ENCODE peak calls at places on chromosomes 5 and 9, in four cellular contexts. M, F, R and S are unnamed samples.

GRCh38 chr9:128733256-128733655 is 9.3 kb upstream of the ZDHHC12 start:
- DNase-seq in M (peak; percentile 83), F (peak; percentile 97), R (peak; percentile 94), S (peak; percentile 91)

GRCh38 chr9:131304676-131305366 is 15.3 kb downstream of the PLPP7 start:
- DNase-seq in R (no peak), F (no peak), M (no peak), S (peak; percentile 62)

GRCh38 chr5:127870914-127871313 is 167.7 kb downstream of the CCDC192 start:
- DNase-seq in F (no peak), M (no peak), R (no peak), S (no peak)

GRCh38 chr5:142197098-142197497 is 88.5 kb downstream of the NDFIP1 start:
- DNase-seq in R (no peak), F (no peak), M (no peak), S (no peak)

GRCh38 chr9:92761686-92762085 is 2.9 kb downstream of the BICD2 start:
- DNase-seq in M (no peak), F (no peak), R (no peak), S (no peak)

GRCh38 chr9:137082222-137082924 is 4.4 kb upstream of the MAN1B1 start:
- DNase-seq in F (no peak), R (no peak), M (no peak), S (no peak)

GRCh38 chr9:70449461-70449860 is 35.0 kb upstream of the KLF9 start:
- DNase-seq in R (no peak), M (no peak), F (no peak), S (no peak)

GRCh38 chr5:111800351-111800750 is 43.4 kb upstream of the NREP start:
- DNase-seq in M (no peak), F (no peak), R (no peak), S (no peak)

GRCh38 chr9:109143881-109144562 is 23.0 kb downstream of the FRRS1L start:
- DNase-seq in F (peak; percentile 48), R (no peak), M (no peak), S (peak; percentile 28)

GRCh38 chr5:149157330-149157729 is 16.0 kb downstream of the ABLIM3 start:
- DNase-seq in M (no peak), R (no peak), F (no peak), S (no peak)

GRCh38 chr5:149153751-149154610 is 12.7 kb downstream of the ABLIM3 start:
- DNase-seq in F (no peak), R (no peak), M (no peak), S (peak; percentile 92)

GRCh38 chr5:149154629-149155028 is 13.3 kb downstream of the ABLIM3 start:
- DNase-seq in M (no peak), R (no peak), F (no peak), S (no peak)

GRCh38 chr5:149153193-149153750 is 12.0 kb downstream of the ABLIM3 start:
- DNase-seq in R (no peak), F (no peak), M (no peak), S (no peak)

GRCh38 chr5:149156435-149157083 is 15.3 kb downstream of the ABLIM3 start:
- DNase-seq in R (no peak), M (no peak), F (no peak), S (no peak)
- H3K18ac ChIP-seq in R (no peak overlapping the region), M (no peak overlapping the region), F (no peak overlapping the region), S (no peak overlapping the region)

DNA sequence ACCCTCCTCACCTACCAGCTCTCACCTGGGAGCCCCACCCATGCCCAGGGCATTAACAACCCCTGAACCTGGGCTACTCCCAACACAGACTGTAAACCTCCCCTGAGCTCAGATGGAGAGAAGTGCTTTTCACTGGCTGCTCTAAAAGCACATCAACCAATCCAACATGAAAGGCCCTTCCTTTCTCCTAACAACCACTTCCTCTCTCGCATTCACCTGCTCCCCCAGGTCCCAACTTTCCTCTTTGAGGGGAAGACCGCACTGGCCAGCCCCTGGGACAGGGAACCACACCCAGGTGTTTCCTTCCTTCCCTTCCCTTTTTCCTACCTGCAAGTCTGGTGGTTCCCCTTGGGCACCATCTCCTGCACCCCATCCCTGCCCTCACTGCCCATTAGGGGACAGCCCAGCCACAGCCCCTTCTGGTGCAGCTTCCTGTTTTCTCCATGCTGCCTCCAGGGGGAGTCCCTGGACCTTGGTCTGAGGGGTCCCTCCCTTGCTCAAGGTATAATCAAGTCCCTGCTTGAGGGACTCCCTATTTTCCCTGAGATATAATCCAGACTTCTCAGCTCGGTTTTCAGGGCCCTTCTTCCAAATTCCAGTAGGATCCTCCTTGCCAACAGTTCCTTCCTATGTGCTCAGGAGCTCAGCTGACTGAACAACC is 30.5 kb upstream of the DAB2IP start:
- DNase-seq in R (no peak), F (peak; percentile 82), M (no peak), S (peak; percentile 35)
- H2BK12ac ChIP-seq in R (peak overlapping the region; percentile 27), F (no peak overlapping the region), M (no peak overlapping the region), S (no peak overlapping the region)

DNA sequence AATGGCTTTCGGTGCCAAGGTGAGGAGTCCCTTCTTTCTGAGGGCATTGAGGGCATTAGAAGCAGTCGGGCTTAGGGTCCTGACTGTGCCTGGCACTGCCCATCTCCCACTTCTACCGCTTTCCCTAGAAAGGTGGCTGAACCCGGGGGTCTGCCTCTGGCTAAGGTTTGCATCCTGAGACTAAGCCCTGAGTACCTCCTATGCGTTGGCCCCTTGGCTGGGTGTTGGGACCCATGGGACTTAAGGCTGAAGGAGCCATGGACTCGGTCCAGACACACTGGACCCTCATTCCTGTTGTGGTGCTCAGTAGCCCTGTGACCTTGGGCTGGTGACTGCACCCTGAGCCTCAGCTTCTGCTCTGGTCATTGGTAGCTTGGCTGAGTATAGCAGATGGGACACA is 23.9 kb downstream of the DAB2IP start:
- DNase-seq in M (no peak), R (no peak), F (no peak), S (no peak)
- H3K18ac ChIP-seq in M (no peak overlapping the region), R (peak overlapping the region; percentile 60), F (no peak overlapping the region), S (no peak overlapping the region)

DNA sequence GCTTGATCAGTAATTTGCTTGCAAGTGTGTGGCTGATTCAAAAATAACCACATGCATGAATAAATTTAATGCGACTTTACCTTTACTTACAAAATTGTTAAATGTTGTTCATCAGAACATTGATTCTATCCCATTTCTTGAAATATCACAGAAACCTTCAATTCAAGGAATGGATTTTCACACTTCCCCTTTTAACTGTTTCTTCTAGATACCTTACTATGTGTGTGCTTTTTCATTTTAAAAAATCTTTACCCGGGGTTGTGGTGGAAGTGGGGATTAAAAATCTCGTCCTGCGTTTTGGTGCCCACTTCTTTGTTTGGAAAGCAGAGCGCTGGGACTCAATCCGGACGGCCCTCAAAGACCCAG is 5.8 kb upstream of the MEF2C start:
- DNase-seq in F (no peak), M (no peak), R (no peak), S (no peak)
- H2BK12ac ChIP-seq in F (no peak overlapping the region), M (no peak overlapping the region), R (peak overlapping the region; percentile 82), S (no peak overlapping the region)

GRCh38 chr9:89433826-89434225 is 64.1 kb downstream of the SEMA4D start:
- DNase-seq in M (no peak), F (no peak), R (no peak), S (peak; percentile 53)
- H3K18ac ChIP-seq in M (no peak overlapping the region), F (no peak overlapping the region), R (peak overlapping the region; percentile 99), S (no peak overlapping the region)

DNA sequence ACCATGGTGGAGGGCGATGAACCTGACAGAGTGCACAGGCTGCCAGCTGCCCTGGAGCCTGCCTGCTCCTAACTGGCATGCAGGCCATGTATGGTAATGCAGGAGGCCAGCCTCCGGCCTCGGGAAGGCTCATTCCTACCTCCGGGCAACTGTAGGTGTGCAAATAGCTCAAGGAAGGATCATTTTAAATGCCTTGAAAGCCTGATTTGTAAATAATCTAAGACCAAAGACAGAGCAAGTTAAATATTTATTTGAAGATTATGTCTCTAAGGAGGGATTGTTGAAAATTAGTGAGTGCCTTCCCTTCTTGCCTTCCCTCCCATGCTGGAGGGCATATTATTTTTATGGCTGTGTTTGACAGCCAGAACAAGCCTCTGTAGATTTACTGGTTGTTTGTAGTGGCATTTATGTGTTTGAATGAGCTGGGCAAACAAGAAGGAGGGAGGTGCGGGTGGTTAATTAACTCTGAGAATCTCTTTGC is 285.7 kb upstream of the TUT7 start:
- DNase-seq in M (no peak), R (no peak), F (no peak), S (no peak)
- H2BK12ac ChIP-seq in M (no peak overlapping the region), R (no peak overlapping the region), F (no peak overlapping the region), S (no peak overlapping the region)

GRCh38 chr9:7377489-7377888 is 422.1 kb downstream of the DMAC1 start:
- DNase-seq in F (no peak), R (no peak), M (no peak), S (no peak)
- H3K18ac ChIP-seq in F (no peak overlapping the region), R (no peak overlapping the region), M (no peak overlapping the region), S (no peak overlapping the region)